ENCODE peak calls at places on chromosomes 11 and 22, in six cellular contexts. One of them, this sample, is unnamed.

GRCh38 chr11:34242037-34242625 is 115.7 kb downstream of the ABTB2 start:
- DNase-seq in GM12891: no peak
- DNase-seq in HepG2: no peak
- DNase-seq in GM12878: no peak
- DNase-seq in K562: peak; percentile 90
- DNase-seq in H1: no peak
- DNase-seq in this sample: no peak

GRCh38 chr11:112321521-112322172 is 61.0 kb upstream of the PLET1 start:
- DNase-seq in GM12891: no peak
- DNase-seq in HepG2: peak; percentile 23
- DNase-seq in GM12878: peak; percentile 47
- DNase-seq in K562: no peak
- DNase-seq in H1: peak; percentile 17
- DNase-seq in this sample: no peak

GRCh38 chr11:46273511-46274205 is 3.8 kb upstream of the CREB3L1 start:
- DNase-seq in GM12891: no peak
- DNase-seq in HepG2: peak; percentile 62
- DNase-seq in GM12878: no peak
- DNase-seq in K562: peak; percentile 30
- DNase-seq in H1: no peak
- DNase-seq in this sample: no peak

GRCh38 chr11:1351278-1351937 is 38.3 kb upstream of the BRSK2 start:
- DNase-seq in GM12891: no peak
- DNase-seq in HepG2: peak; percentile 35
- DNase-seq in GM12878: no peak
- DNase-seq in K562: peak; percentile 76
- DNase-seq in H1: no peak
- DNase-seq in this sample: no peak

GRCh38 chr11:93652161-93652597 is 9.3 kb upstream of the CEP295 start:
- DNase-seq in GM12891: no peak
- DNase-seq in HepG2: peak; percentile 17
- DNase-seq in GM12878: no peak
- DNase-seq in K562: peak; percentile 18
- DNase-seq in H1: no peak
- DNase-seq in this sample: no peak

GRCh38 chr11:114040706-114041211 is 18.8 kb upstream of the ZBTB16 start:
- DNase-seq in GM12891: no peak
- DNase-seq in HepG2: peak; percentile 27
- DNase-seq in GM12878: no peak
- DNase-seq in K562: no peak
- DNase-seq in H1: no peak
- DNase-seq in this sample: no peak

GRCh38 chr11:64396079-64396591 is 37.2 kb downstream of the RPS6KA4 start:
- DNase-seq in GM12891: no peak
- DNase-seq in HepG2: no peak
- DNase-seq in GM12878: no peak
- DNase-seq in K562: no peak
- DNase-seq in H1: no peak
- DNase-seq in this sample: no peak

GRCh38 chr11:75233688-75234295 is 6.8 kb upstream of the TPBGL start:
- DNase-seq in GM12891: no peak
- DNase-seq in HepG2: peak; percentile 55
- DNase-seq in GM12878: no peak
- DNase-seq in K562: no peak
- DNase-seq in H1: no peak
- DNase-seq in this sample: no peak

GRCh38 chr11:122258446-122258994 is 142.5 kb upstream of the BLID start:
- DNase-seq in GM12891: no peak
- DNase-seq in HepG2: no peak
- DNase-seq in GM12878: no peak
- DNase-seq in K562: no peak
- DNase-seq in H1: no peak
- DNase-seq in this sample: no peak

GRCh38 chr11:131748146-131749050 is 378.0 kb downstream of the NTM start:
- DNase-seq in GM12891: peak; percentile 41
- DNase-seq in HepG2: peak; percentile 26
- DNase-seq in GM12878: no peak
- DNase-seq in K562: peak; percentile 27
- DNase-seq in H1: no peak
- DNase-seq in this sample: peak; percentile 23

GRCh38 chr11:110028904-110029303 is 64.3 kb upstream of the ZC3H12C start:
- DNase-seq in GM12891: no peak
- DNase-seq in HepG2: no peak
- DNase-seq in GM12878: peak; percentile 53
- DNase-seq in K562: no peak
- DNase-seq in H1: no peak
- DNase-seq in this sample: no peak

GRCh38 chr11:110029714-110030113 is 63.5 kb upstream of the ZC3H12C start:
- DNase-seq in GM12891: no peak
- DNase-seq in HepG2: no peak
- DNase-seq in GM12878: no peak
- DNase-seq in K562: no peak
- DNase-seq in H1: no peak
- DNase-seq in this sample: no peak

GRCh38 chr11:110023711-110024110 is 69.5 kb upstream of the ZC3H12C start:
- DNase-seq in GM12891: no peak
- DNase-seq in HepG2: no peak
- DNase-seq in GM12878: no peak
- DNase-seq in K562: no peak
- DNase-seq in H1: no peak
- DNase-seq in this sample: no peak

GRCh38 chr11:110027627-110028371 is 65.4 kb upstream of the ZC3H12C start:
- DNase-seq in GM12891: no peak
- DNase-seq in HepG2: no peak
- DNase-seq in GM12878: peak; percentile 91
- DNase-seq in K562: no peak
- DNase-seq in H1: no peak
- DNase-seq in this sample: no peak

DNA sequence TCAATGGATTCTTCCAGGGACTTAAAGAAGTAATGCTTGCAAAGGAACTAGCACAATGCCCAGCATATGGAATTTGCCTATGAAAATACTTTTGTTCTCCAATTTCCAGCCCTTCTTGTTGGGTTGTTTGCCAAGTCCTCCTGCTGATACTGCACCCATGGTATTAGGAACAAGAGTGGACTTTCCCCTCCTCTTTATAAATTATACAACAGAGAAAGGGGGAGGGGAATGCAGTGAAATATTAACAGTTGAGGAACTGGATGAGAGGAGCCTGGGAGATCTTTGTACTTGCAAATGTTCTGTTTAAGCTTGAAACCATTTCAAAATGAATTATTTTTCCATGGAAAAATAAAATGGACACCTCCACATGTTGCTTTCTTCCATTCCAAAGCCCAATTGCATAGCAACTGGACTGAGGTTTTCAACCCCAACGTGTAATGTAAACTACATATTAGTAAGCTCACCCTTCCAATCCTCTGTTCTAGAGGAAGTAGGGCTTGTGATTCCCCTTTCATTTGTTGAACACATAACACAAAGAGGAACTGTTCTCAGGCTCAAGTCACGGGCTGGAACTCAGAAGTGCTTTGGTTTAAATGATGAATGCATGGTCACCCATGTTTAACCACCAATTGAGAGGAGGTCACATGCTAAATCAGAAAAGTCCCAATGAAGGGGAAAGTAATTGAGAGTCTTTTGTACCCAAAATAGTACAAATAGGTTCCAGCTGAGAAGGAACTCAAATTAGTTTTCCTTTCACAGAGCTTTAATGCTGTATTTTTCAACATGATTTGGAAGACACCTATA is 66.2 kb upstream of the ZC3H12C start:
- DNase-seq in GM12891: peak; percentile 40
- DNase-seq in HepG2: no peak
- DNase-seq in GM12878: peak; percentile 99
- DNase-seq in K562: no peak
- DNase-seq in H1: no peak
- DNase-seq in this sample: peak; percentile 18
- TF ChIP-seq POLR2A in GM12891: no peak
- TF ChIP-seq POLR2A in HepG2: no peak
- TF ChIP-seq POLR2A in GM12878: no peak
- TF ChIP-seq POLR2A in K562: no peak
- TF ChIP-seq POLR2A in H1: no peak
- TF ChIP-seq POLR2A in this sample: no peak

GRCh38 chr11:111064118-111064517 is 181.4 kb upstream of the POU2AF2 start:
- DNase-seq in GM12891: no peak
- DNase-seq in HepG2: no peak
- DNase-seq in GM12878: no peak
- DNase-seq in K562: no peak
- DNase-seq in H1: no peak
- DNase-seq in this sample: no peak

GRCh38 chr11:111067994-111068393 is 177.5 kb upstream of the POU2AF2 start:
- DNase-seq in GM12891: no peak
- DNase-seq in HepG2: no peak
- DNase-seq in GM12878: no peak
- DNase-seq in K562: no peak
- DNase-seq in H1: no peak
- DNase-seq in this sample: no peak

GRCh38 chr11:111059726-111060125 is 185.8 kb upstream of the POU2AF2 start:
- DNase-seq in GM12891: no peak
- DNase-seq in HepG2: no peak
- DNase-seq in GM12878: no peak
- DNase-seq in K562: no peak
- DNase-seq in H1: no peak
- DNase-seq in this sample: no peak

GRCh38 chr11:111066861-111067260 is 178.7 kb upstream of the POU2AF2 start:
- DNase-seq in GM12891: no peak
- DNase-seq in HepG2: no peak
- DNase-seq in GM12878: no peak
- DNase-seq in K562: no peak
- DNase-seq in H1: no peak
- DNase-seq in this sample: no peak

GRCh38 chr11:111063711-111064110 is 181.8 kb upstream of the POU2AF2 start:
- DNase-seq in GM12891: no peak
- DNase-seq in HepG2: no peak
- DNase-seq in GM12878: no peak
- DNase-seq in K562: no peak
- DNase-seq in H1: no peak
- DNase-seq in this sample: no peak
- TF ChIP-seq TAF1 in GM12891: no peak
- TF ChIP-seq TAF1 in HepG2: no peak
- TF ChIP-seq TAF1 in GM12878: no peak
- TF ChIP-seq TAF1 in K562: no peak
- TF ChIP-seq TAF1 in H1: no peak
- TF ChIP-seq TAF1 in this sample: no peak

DNA sequence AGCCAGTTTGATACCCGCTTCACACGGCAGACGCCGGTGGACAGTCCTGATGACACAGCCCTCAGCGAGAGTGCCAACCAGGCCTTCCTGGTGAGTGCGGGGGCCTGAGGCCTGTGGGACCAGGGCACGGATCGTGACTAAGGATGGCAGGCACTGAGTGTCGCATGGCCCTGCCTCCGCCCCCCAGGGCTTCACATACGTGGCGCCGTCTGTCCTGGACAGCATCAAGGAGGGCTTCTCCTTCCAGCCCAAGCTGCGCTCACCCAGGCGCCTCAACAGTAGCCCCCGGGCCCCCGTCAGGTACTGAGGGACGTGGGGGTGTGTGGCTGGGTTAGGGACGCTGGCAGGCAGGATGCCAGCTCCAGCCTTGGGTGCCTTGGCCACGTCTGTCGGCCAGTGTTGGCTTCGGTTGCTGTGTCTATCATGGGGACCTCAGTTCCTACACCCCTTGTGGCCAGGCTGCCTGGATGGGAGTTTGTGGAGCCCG is 3.0 kb downstream of the PTPRCAP start:
- DNase-seq in GM12891: no peak
- DNase-seq in HepG2: no peak
- DNase-seq in GM12878: no peak
- DNase-seq in K562: no peak
- DNase-seq in H1: no peak
- DNase-seq in this sample: no peak
- TF ChIP-seq POLR2AphosphoS5 in GM12891: peak; percentile 97
- TF ChIP-seq POLR2AphosphoS5 in HepG2: no peak
- TF ChIP-seq POLR2AphosphoS5 in GM12878: peak; percentile 65
- TF ChIP-seq POLR2AphosphoS5 in K562: no peak
- TF ChIP-seq POLR2AphosphoS5 in H1: no peak
- TF ChIP-seq POLR2AphosphoS5 in this sample: peak; percentile 96

DNA sequence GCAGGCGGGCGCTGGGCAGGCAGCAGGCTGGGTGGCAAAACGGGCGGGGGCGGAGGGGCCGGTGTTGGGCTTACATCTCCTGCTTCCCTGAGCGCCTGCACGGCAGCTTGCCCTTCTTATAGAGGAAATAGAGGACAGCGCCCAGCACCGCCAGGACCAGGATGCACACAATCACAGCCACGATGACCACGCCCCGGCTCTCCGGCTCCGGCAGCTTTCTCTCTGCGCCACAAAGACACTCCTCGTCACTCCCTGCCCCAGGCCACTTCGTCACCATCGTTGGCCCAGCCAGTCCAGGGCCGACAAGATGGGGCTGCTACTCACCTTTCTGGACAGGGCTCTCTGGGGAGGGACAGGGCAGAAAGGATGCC is 6.3 kb downstream of the MCAM start:
- DNase-seq in GM12891: no peak
- DNase-seq in HepG2: no peak
- DNase-seq in GM12878: no peak
- DNase-seq in K562: no peak
- DNase-seq in H1: no peak
- DNase-seq in this sample: no peak
- TF ChIP-seq POLR2A in GM12891: no peak
- TF ChIP-seq POLR2A in HepG2: no peak
- TF ChIP-seq POLR2A in GM12878: no peak
- TF ChIP-seq POLR2A in K562: no peak
- TF ChIP-seq POLR2A in H1: no peak
- TF ChIP-seq POLR2A in this sample: no peak

GRCh38 chr11:117187007-117187406 is 8.5 kb downstream of the SIDT2 start:
- DNase-seq in GM12891: no peak
- DNase-seq in HepG2: no peak
- DNase-seq in GM12878: no peak
- DNase-seq in K562: no peak
- DNase-seq in H1: no peak
- DNase-seq in this sample: no peak
- TF ChIP-seq TAF1 in GM12891: no peak
- TF ChIP-seq TAF1 in HepG2: no peak
- TF ChIP-seq TAF1 in GM12878: no peak
- TF ChIP-seq TAF1 in K562: no peak
- TF ChIP-seq TAF1 in H1: no peak
- TF ChIP-seq TAF1 in this sample: no peak

DNA sequence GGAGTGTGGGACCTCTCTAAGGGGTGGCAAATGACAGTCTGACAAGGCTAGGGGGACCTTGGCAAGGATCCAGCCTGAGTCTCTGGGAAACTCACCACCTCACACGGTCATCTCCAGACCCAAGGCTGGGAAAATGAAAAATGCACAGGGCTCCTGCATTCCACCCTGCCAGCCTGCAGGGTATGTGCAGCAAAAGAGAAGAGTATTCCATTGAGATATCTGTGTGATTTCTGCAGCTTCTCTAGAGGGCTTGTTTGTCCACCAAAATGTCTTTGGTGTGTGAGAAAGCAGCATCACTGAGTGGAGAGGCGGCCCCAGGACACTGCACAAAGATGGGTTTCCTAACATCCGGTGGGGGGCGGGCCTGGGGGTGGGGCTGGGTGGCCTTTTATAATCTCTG is 177.8 kb downstream of the EFCAB6 start:
- DNase-seq in GM12891: no peak
- DNase-seq in HepG2: no peak
- DNase-seq in GM12878: no peak
- DNase-seq in K562: no peak
- DNase-seq in H1: no peak
- DNase-seq in this sample: no peak
- TF ChIP-seq POLR2AphosphoS5 in GM12891: no peak
- TF ChIP-seq POLR2AphosphoS5 in HepG2: no peak
- TF ChIP-seq POLR2AphosphoS5 in GM12878: no peak
- TF ChIP-seq POLR2AphosphoS5 in K562: no peak
- TF ChIP-seq POLR2AphosphoS5 in H1: no peak
- TF ChIP-seq POLR2AphosphoS5 in this sample: no peak